ENCODE peak calls at places on chromosome 22, in eight cellular contexts. W is ELF-1, H is hepatocyte, D is Daoy, I is HS-27A, V is left cardiac atrium, M is H1, C is NT2/D1. Y is an unnamed sample.

GRCh38 chr22:46250783-46251125 is 661 bp upstream of the CDPF1 start:
- DNase-seq in W (no peak), V (no peak), I (no peak), C (no peak), H (no peak), M (peak), D (no peak), Y (no peak)

GRCh38 chr22:25407226-25407858 is 157.1 kb upstream of the GRK3 start:
- DNase-seq in H (no peak), I (no peak), C (no peak), W (no peak), D (no peak), V (no peak), M (no peak), Y (no peak)

GRCh38 chr22:45290410-45290936 is 5.7 kb downstream of the UPK3A start:
- DNase-seq in M (no peak), H (peak), D (peak), V (no peak), I (no peak), C (no peak), W (peak), Y (peak)

GRCh38 chr22:32996702-32997101 is 61.5 kb downstream of the SYN3 start:
- DNase-seq in D (peak), I (no peak), H (peak), M (peak), W (no peak), C (no peak), V (peak), Y (peak)

GRCh38 chr22:47133263-47133662 is 370.8 kb downstream of the TBC1D22A start:
- DNase-seq in M (no peak), I (no peak), H (no peak), C (no peak), V (no peak), W (no peak), D (no peak), Y (peak)

GRCh38 chr22:45445031-45445710 is 31.7 kb downstream of the RIBC2 start:
- DNase-seq in C (no peak), W (peak), I (no peak), V (no peak), M (no peak), H (no peak), D (no peak), Y (no peak)

GRCh38 chr22:48563966-48564330 is 1263.7 kb downstream of the BRD1 start:
- DNase-seq in M (no peak), W (no peak), I (no peak), C (no peak), H (no peak), V (no peak), D (no peak), Y (no peak)

GRCh38 chr22:49204599-49205214 is 623.0 kb downstream of the BRD1 start:
- DNase-seq in D (no peak), H (no peak), C (no peak), I (no peak), V (no peak), W (no peak), M (peak), Y (no peak)

GRCh38 chr22:30830907-30831306 is 136.2 kb downstream of the OSBP2 start:
- DNase-seq in V (peak), D (peak), M (no peak), H (no peak), I (peak), W (peak), C (peak), Y (peak)

GRCh38 chr22:50226224-50227165 is 18.3 kb downstream of the TUBGCP6 start:
- DNase-seq in V (no peak), M (no peak), W (no peak), I (no peak), H (no peak), D (peak), C (no peak), Y (no peak)

GRCh38 chr22:44924724-44925123 is 85.1 kb downstream of the PHF21B start:
- DNase-seq in D (no peak), I (no peak), H (no peak), C (no peak), W (no peak), M (no peak), V (no peak), Y (no peak)

GRCh38 chr22:27242917-27243589 is 558.5 kb downstream of the MN1 start:
- DNase-seq in V (no peak), W (no peak), D (no peak), M (no peak), H (peak), I (no peak), C (no peak), Y (no peak)

GRCh38 chr22:25067851-25068421 is 115.4 kb downstream of the KIAA1671 start:
- DNase-seq in C (no peak), D (no peak), M (no peak), H (no peak), I (no peak), V (peak), W (no peak), Y (peak)

GRCh38 chr22:32411388-32411787 is 659 bp downstream of the RTCB start:
- DNase-seq in M (no peak), V (no peak), I (no peak), C (no peak), H (peak), W (no peak), D (peak), Y (peak)

GRCh38 chr22:21761086-21761485 is 25.5 kb upstream of the YPEL1 start:
- DNase-seq in H (no peak), I (no peak), W (no peak), D (peak), C (no peak), M (no peak), V (no peak), Y (no peak)

GRCh38 chr22:49994361-49995058 is 18.1 kb downstream of the IL17REL start:
- DNase-seq in C (no peak), H (no peak), I (no peak), V (no peak), W (no peak), D (peak), M (peak), Y (no peak)

GRCh38 chr22:45511847-45512261 is 9.2 kb downstream of the FBLN1 start:
- DNase-seq in W (peak), V (peak), I (no peak), C (no peak), M (no peak), D (peak), H (peak), Y (peak)

GRCh38 chr22:34001701-34002466 is 81.6 kb upstream of the LARGE1 start:
- DNase-seq in D (no peak), C (no peak), W (no peak), I (no peak), V (no peak), H (no peak), M (no peak), Y (no peak)

GRCh38 chr22:45246060-45246985 is 5.6 kb upstream of the KIAA0930 start:
- DNase-seq in V (no peak), D (peak), M (no peak), C (no peak), I (peak), W (peak), H (peak), Y (peak)

GRCh38 chr22:29964777-29965176 is 81.8 kb downstream of the MTMR3 start:
- DNase-seq in H (no peak), I (no peak), D (no peak), C (no peak), V (no peak), M (no peak), W (no peak), Y (no peak)

GRCh38 chr22:35842519-35842913 is 124.8 kb downstream of the APOL5 start:
- DNase-seq in I (no peak), V (no peak), D (no peak), W (peak), M (no peak), C (no peak), H (no peak), Y (no peak)

GRCh38 chr22:46791201-46791731 is 28.8 kb downstream of the TBC1D22A start:
- DNase-seq in C (no peak), W (no peak), H (no peak), M (no peak), D (peak), V (peak), I (no peak), Y (peak)

GRCh38 chr22:17903564-17904295 is 120.6 kb downstream of the MICAL3 start:
- DNase-seq in V (no peak), M (peak), I (no peak), W (peak), D (no peak), H (no peak), C (no peak), Y (no peak)

GRCh38 chr22:27108425-27109114 is 451.2 kb downstream of the MIAT start:
- DNase-seq in D (peak), M (no peak), V (peak), I (no peak), H (peak), W (no peak), C (no peak), Y (no peak)

GRCh38 chr22:24244144-24244787 is 616 bp downstream of the GGT5 start:
- DNase-seq in V (peak), M (no peak), C (no peak), D (no peak), H (no peak), W (peak), I (no peak), Y (no peak)

GRCh38 chr22:24289781-24290181 is 19.1 kb downstream of the SPECC1L start:
- DNase-seq in W (no peak), H (no peak), C (no peak), M (no peak), V (no peak), D (no peak), I (no peak), Y (peak)

GRCh38 chr22:25409240-25409639 is 155.2 kb upstream of the GRK3 start:
- DNase-seq in V (no peak), W (no peak), I (no peak), D (no peak), C (no peak), M (no peak), H (no peak), Y (no peak)

GRCh38 chr22:48082284-48082683 is 1319.8 kb downstream of the TBC1D22A start:
- DNase-seq in C (no peak), M (no peak), V (no peak), I (no peak), W (no peak), D (no peak), H (no peak), Y (no peak)

Y was measured in AG20443.